ENCODE peak calls at places on chromosomes 2 and 18, in six cellular contexts. One of them, this sample, is unnamed.

GRCh38 chr2:238863231-238863630 is 15.3 kb downstream of the TWIST2 start:
- DNase-seq in BE2C: no peak
- DNase-seq in small intestine: no peak
- DNase-seq in AG09319: no peak
- DNase-seq in T-helper 2 cell: no peak
- DNase-seq in activated CD8-positive, alpha-beta memory T cell treated with anti-CD3 and anti-CD28 coated beads, Interleukin-2, amount 50 U/mL, for 4 hours: no peak
- DNase-seq in this sample: no peak

GRCh38 chr2:238599549-238600505 is 173.1 kb downstream of the ASB1 start:
- DNase-seq in BE2C: no peak
- DNase-seq in small intestine: no peak
- DNase-seq in activated CD8-positive, alpha-beta memory T cell treated with anti-CD3 and anti-CD28 coated beads, Interleukin-2, amount 50 U/mL, for 4 hours: no peak
- DNase-seq in AG09319: no peak
- DNase-seq in T-helper 2 cell: no peak
- DNase-seq in this sample: no peak

GRCh38 chr2:157460384-157460837 is 16.5 kb upstream of the CYTIP start:
- DNase-seq in small intestine: peak
- DNase-seq in T-helper 2 cell: no peak
- DNase-seq in AG09319: no peak
- DNase-seq in activated CD8-positive, alpha-beta memory T cell treated with anti-CD3 and anti-CD28 coated beads, Interleukin-2, amount 50 U/mL, for 4 hours: no peak
- DNase-seq in BE2C: no peak
- DNase-seq in this sample: no peak

GRCh38 chr2:72136349-72136748 is 11.3 kb downstream of the CYP26B1 start:
- DNase-seq in T-helper 2 cell: no peak
- DNase-seq in AG09319: no peak
- DNase-seq in small intestine: no peak
- DNase-seq in activated CD8-positive, alpha-beta memory T cell treated with anti-CD3 and anti-CD28 coated beads, Interleukin-2, amount 50 U/mL, for 4 hours: no peak
- DNase-seq in BE2C: no peak
- DNase-seq in this sample: no peak

GRCh38 chr2:55111570-55112228 is 61.4 kb upstream of the RTN4 start:
- DNase-seq in BE2C: peak
- DNase-seq in AG09319: peak
- DNase-seq in activated CD8-positive, alpha-beta memory T cell treated with anti-CD3 and anti-CD28 coated beads, Interleukin-2, amount 50 U/mL, for 4 hours: no peak
- DNase-seq in small intestine: no peak
- DNase-seq in T-helper 2 cell: no peak
- DNase-seq in this sample: no peak

GRCh38 chr2:171673928-171674327 is 13.3 kb upstream of the DYNC1I2 start:
- DNase-seq in activated CD8-positive, alpha-beta memory T cell treated with anti-CD3 and anti-CD28 coated beads, Interleukin-2, amount 50 U/mL, for 4 hours: no peak
- DNase-seq in AG09319: no peak
- DNase-seq in T-helper 2 cell: no peak
- DNase-seq in small intestine: no peak
- DNase-seq in BE2C: no peak
- DNase-seq in this sample: no peak

GRCh38 chr2:42170619-42171395 is 1.7 kb downstream of the EML4 start:
- DNase-seq in AG09319: no peak
- DNase-seq in BE2C: no peak
- DNase-seq in activated CD8-positive, alpha-beta memory T cell treated with anti-CD3 and anti-CD28 coated beads, Interleukin-2, amount 50 U/mL, for 4 hours: no peak
- DNase-seq in small intestine: peak
- DNase-seq in T-helper 2 cell: no peak
- DNase-seq in this sample: no peak

GRCh38 chr2:38145226-38145625 is 69.3 kb upstream of the CYP1B1 start:
- DNase-seq in T-helper 2 cell: no peak
- DNase-seq in BE2C: no peak
- DNase-seq in small intestine: no peak
- DNase-seq in AG09319: no peak
- DNase-seq in activated CD8-positive, alpha-beta memory T cell treated with anti-CD3 and anti-CD28 coated beads, Interleukin-2, amount 50 U/mL, for 4 hours: no peak
- DNase-seq in this sample: no peak

GRCh38 chr2:43818761-43819160 is 19.9 kb downstream of the ABCG5 start:
- DNase-seq in BE2C: no peak
- DNase-seq in T-helper 2 cell: no peak
- DNase-seq in small intestine: peak
- DNase-seq in activated CD8-positive, alpha-beta memory T cell treated with anti-CD3 and anti-CD28 coated beads, Interleukin-2, amount 50 U/mL, for 4 hours: no peak
- DNase-seq in AG09319: no peak
- DNase-seq in this sample: peak

GRCh38 chr2:138180691-138181386 is 216.6 kb downstream of the HNMT start:
- DNase-seq in T-helper 2 cell: no peak
- DNase-seq in BE2C: peak
- DNase-seq in small intestine: no peak
- DNase-seq in AG09319: no peak
- DNase-seq in activated CD8-positive, alpha-beta memory T cell treated with anti-CD3 and anti-CD28 coated beads, Interleukin-2, amount 50 U/mL, for 4 hours: no peak
- DNase-seq in this sample: no peak

GRCh38 chr2:77977486-77978063 is 455.4 kb upstream of the LRRTM4 start:
- DNase-seq in AG09319: no peak
- DNase-seq in small intestine: peak
- DNase-seq in T-helper 2 cell: no peak
- DNase-seq in BE2C: peak
- DNase-seq in activated CD8-positive, alpha-beta memory T cell treated with anti-CD3 and anti-CD28 coated beads, Interleukin-2, amount 50 U/mL, for 4 hours: no peak
- DNase-seq in this sample: no peak

GRCh38 chr18:6479699-6480098 is 65.0 kb upstream of the L3MBTL4 start:
- DNase-seq in T-helper 2 cell: no peak
- DNase-seq in activated CD8-positive, alpha-beta memory T cell treated with anti-CD3 and anti-CD28 coated beads, Interleukin-2, amount 50 U/mL, for 4 hours: no peak
- DNase-seq in small intestine: no peak
- DNase-seq in AG09319: no peak
- DNase-seq in BE2C: no peak
- DNase-seq in this sample: no peak

GRCh38 chr2:43159797-43160196 is 66.6 kb downstream of the ZFP36L2 start:
- DNase-seq in activated CD8-positive, alpha-beta memory T cell treated with anti-CD3 and anti-CD28 coated beads, Interleukin-2, amount 50 U/mL, for 4 hours: no peak
- DNase-seq in BE2C: no peak
- DNase-seq in small intestine: no peak
- DNase-seq in T-helper 2 cell: no peak
- DNase-seq in AG09319: no peak
- DNase-seq in this sample: no peak

GRCh38 chr2:183519371-183520056 is 395.3 kb downstream of the NUP35 start:
- DNase-seq in AG09319: no peak
- DNase-seq in T-helper 2 cell: no peak
- DNase-seq in small intestine: peak
- DNase-seq in BE2C: no peak
- DNase-seq in activated CD8-positive, alpha-beta memory T cell treated with anti-CD3 and anti-CD28 coated beads, Interleukin-2, amount 50 U/mL, for 4 hours: no peak
- DNase-seq in this sample: no peak

GRCh38 chr2:11676640-11677039 is 6.6 kb upstream of the NTSR2 start:
- DNase-seq in small intestine: no peak
- DNase-seq in activated CD8-positive, alpha-beta memory T cell treated with anti-CD3 and anti-CD28 coated beads, Interleukin-2, amount 50 U/mL, for 4 hours: no peak
- DNase-seq in T-helper 2 cell: no peak
- DNase-seq in BE2C: no peak
- DNase-seq in AG09319: no peak
- DNase-seq in this sample: no peak

GRCh38 chr2:205975082-205975949 is 110.7 kb downstream of the INO80D start:
- DNase-seq in T-helper 2 cell: no peak
- DNase-seq in BE2C: no peak
- DNase-seq in activated CD8-positive, alpha-beta memory T cell treated with anti-CD3 and anti-CD28 coated beads, Interleukin-2, amount 50 U/mL, for 4 hours: no peak
- DNase-seq in small intestine: peak
- DNase-seq in AG09319: no peak
- DNase-seq in this sample: peak

GRCh38 chr18:9211955-9212354 is 75.4 kb downstream of the ANKRD12 start:
- DNase-seq in AG09319: no peak
- DNase-seq in activated CD8-positive, alpha-beta memory T cell treated with anti-CD3 and anti-CD28 coated beads, Interleukin-2, amount 50 U/mL, for 4 hours: no peak
- DNase-seq in BE2C: no peak
- DNase-seq in T-helper 2 cell: no peak
- DNase-seq in small intestine: no peak
- DNase-seq in this sample: no peak

GRCh38 chr2:7071137-7071536 is 153.9 kb downstream of the RNF144A start:
- DNase-seq in T-helper 2 cell: no peak
- DNase-seq in AG09319: no peak
- DNase-seq in BE2C: no peak
- DNase-seq in small intestine: no peak
- DNase-seq in activated CD8-positive, alpha-beta memory T cell treated with anti-CD3 and anti-CD28 coated beads, Interleukin-2, amount 50 U/mL, for 4 hours: no peak
- DNase-seq in this sample: no peak

GRCh38 chr2:162300271-162300670 is 18.2 kb downstream of the IFIH1 start:
- DNase-seq in AG09319: no peak
- DNase-seq in small intestine: no peak
- DNase-seq in T-helper 2 cell: no peak
- DNase-seq in BE2C: no peak
- DNase-seq in activated CD8-positive, alpha-beta memory T cell treated with anti-CD3 and anti-CD28 coated beads, Interleukin-2, amount 50 U/mL, for 4 hours: no peak
- DNase-seq in this sample: no peak

GRCh38 chr2:136211671-136212070 is 93.7 kb upstream of the CXCR4 start:
- DNase-seq in activated CD8-positive, alpha-beta memory T cell treated with anti-CD3 and anti-CD28 coated beads, Interleukin-2, amount 50 U/mL, for 4 hours: no peak
- DNase-seq in BE2C: no peak
- DNase-seq in T-helper 2 cell: no peak
- DNase-seq in AG09319: no peak
- DNase-seq in small intestine: no peak
- DNase-seq in this sample: no peak

GRCh38 chr18:58051765-58052460 is 7.9 kb downstream of the NEDD4L start:
- DNase-seq in AG09319: no peak
- DNase-seq in T-helper 2 cell: no peak
- DNase-seq in small intestine: peak
- DNase-seq in activated CD8-positive, alpha-beta memory T cell treated with anti-CD3 and anti-CD28 coated beads, Interleukin-2, amount 50 U/mL, for 4 hours: no peak
- DNase-seq in BE2C: no peak
- DNase-seq in this sample: no peak

GRCh38 chr2:127358971-127359370 is 28.8 kb downstream of the MAP3K2 start:
- DNase-seq in small intestine: no peak
- DNase-seq in AG09319: no peak
- DNase-seq in activated CD8-positive, alpha-beta memory T cell treated with anti-CD3 and anti-CD28 coated beads, Interleukin-2, amount 50 U/mL, for 4 hours: no peak
- DNase-seq in BE2C: no peak
- DNase-seq in T-helper 2 cell: no peak
- DNase-seq in this sample: no peak

GRCh38 chr2:153059338-153060052 is 341.1 kb downstream of the ARL6IP6 start:
- DNase-seq in small intestine: no peak
- DNase-seq in AG09319: no peak
- DNase-seq in activated CD8-positive, alpha-beta memory T cell treated with anti-CD3 and anti-CD28 coated beads, Interleukin-2, amount 50 U/mL, for 4 hours: no peak
- DNase-seq in BE2C: no peak
- DNase-seq in T-helper 2 cell: no peak
- DNase-seq in this sample: no peak

GRCh38 chr18:1805526-1805925 is 765.8 kb downstream of the METTL4 start:
- DNase-seq in activated CD8-positive, alpha-beta memory T cell treated with anti-CD3 and anti-CD28 coated beads, Interleukin-2, amount 50 U/mL, for 4 hours: no peak
- DNase-seq in BE2C: no peak
- DNase-seq in AG09319: no peak
- DNase-seq in T-helper 2 cell: no peak
- DNase-seq in small intestine: no peak
- DNase-seq in this sample: no peak

GRCh38 chr2:16653799-16654198 is 11.8 kb downstream of the CYRIA start:
- DNase-seq in small intestine: no peak
- DNase-seq in BE2C: no peak
- DNase-seq in activated CD8-positive, alpha-beta memory T cell treated with anti-CD3 and anti-CD28 coated beads, Interleukin-2, amount 50 U/mL, for 4 hours: no peak
- DNase-seq in T-helper 2 cell: no peak
- DNase-seq in AG09319: no peak
- DNase-seq in this sample: no peak

GRCh38 chr2:240646061-240646899 is 21.0 kb downstream of the GPR35 start:
- DNase-seq in small intestine: no peak
- DNase-seq in T-helper 2 cell: peak
- DNase-seq in AG09319: no peak
- DNase-seq in activated CD8-positive, alpha-beta memory T cell treated with anti-CD3 and anti-CD28 coated beads, Interleukin-2, amount 50 U/mL, for 4 hours: no peak
- DNase-seq in BE2C: no peak
- DNase-seq in this sample: no peak

GRCh38 chr2:84158605-84159004 is 300.5 kb downstream of the SUCLG1 start:
- DNase-seq in activated CD8-positive, alpha-beta memory T cell treated with anti-CD3 and anti-CD28 coated beads, Interleukin-2, amount 50 U/mL, for 4 hours: no peak
- DNase-seq in T-helper 2 cell: no peak
- DNase-seq in AG09319: no peak
- DNase-seq in BE2C: no peak
- DNase-seq in small intestine: no peak
- DNase-seq in this sample: no peak

GRCh38 chr2:83471708-83472107 is 987.4 kb downstream of the SUCLG1 start:
- DNase-seq in AG09319: no peak
- DNase-seq in activated CD8-positive, alpha-beta memory T cell treated with anti-CD3 and anti-CD28 coated beads, Interleukin-2, amount 50 U/mL, for 4 hours: no peak
- DNase-seq in small intestine: peak
- DNase-seq in T-helper 2 cell: no peak
- DNase-seq in BE2C: no peak
- DNase-seq in this sample: no peak